ENCODE peak calls at places on chromosome 5, in seven cellular contexts. W is endothelial cell, H is PC-3, Q is OCI-M1, M is C1 segment of cervical spinal cord, G is NAMALWA, D is neuronal stem cell. U is an unnamed sample.

GRCh38 chr5:88391116-88391515 is 122.5 kb upstream of the TMEM161B start:
- DNase-seq in H (no peak), W (no peak), G (no peak), Q (no peak), D (no peak), M (no peak), U (no peak)

GRCh38 chr5:74237746-74238145 is 402.8 kb downstream of the ENC1 start:
- DNase-seq in H (no peak), G (no peak), W (no peak), D (no peak), M (no peak), Q (no peak), U (no peak)

GRCh38 chr5:34914671-34915138 is 599 bp downstream of the RAD1 start:
- DNase-seq in W (peak), H (peak), Q (peak), D (no peak), M (no peak), G (peak), U (no peak)

GRCh38 chr5:115402822-115403577 is 106.5 kb upstream of the CCDC112 start:
- DNase-seq in D (no peak), H (peak), Q (no peak), M (no peak), G (no peak), W (no peak), U (no peak)

GRCh38 chr5:170554566-170555267 is 50.9 kb downstream of the KCNIP1 start:
- DNase-seq in Q (no peak), D (no peak), G (no peak), W (no peak), M (no peak), H (no peak), U (no peak)

GRCh38 chr5:9545959-9546851 is at the start of gene SEMA5A:
- DNase-seq in Q (no peak), G (no peak), W (peak), D (peak), H (peak), M (no peak), U (peak)

GRCh38 chr5:153267506-153267905 is 223.0 kb upstream of the GRIA1 start:
- DNase-seq in D (no peak), Q (no peak), W (no peak), M (no peak), H (peak), G (no peak), U (peak)

GRCh38 chr5:136979131-136979530 is 520.0 kb downstream of the SPOCK1 start:
- DNase-seq in W (no peak), G (no peak), H (no peak), Q (no peak), D (no peak), M (no peak), U (peak)

GRCh38 chr5:112935675-112936074 is 13.6 kb upstream of the REEP5 start:
- DNase-seq in H (peak), Q (no peak), W (no peak), D (no peak), M (no peak), G (no peak), U (no peak)